ENCODE peak calls at places on chromosomes 11 and 22, in nine cellular contexts. One of them, this sample, is unnamed.

GRCh38 chr11:76803023-76803422 is 19.9 kb downstream of the TSKU start:
- DNase-seq in Panc1: no peak
- DNase-seq in HL-60: no peak
- DNase-seq in endothelial cell of umbilical vein: no peak
- DNase-seq in transverse colon: no peak
- DNase-seq in esophagus muscularis mucosa: peak
- DNase-seq in HepG2: no peak
- DNase-seq in stomach: no peak
- DNase-seq in HCT116: no peak
- DNase-seq in this sample: no peak

GRCh38 chr11:64023731-64024710 is 11.7 kb upstream of the FLRT1 start:
- DNase-seq in HepG2: no peak
- DNase-seq in HCT116: no peak
- DNase-seq in endothelial cell of umbilical vein: no peak
- DNase-seq in transverse colon: no peak
- DNase-seq in Panc1: no peak
- DNase-seq in esophagus muscularis mucosa: no peak
- DNase-seq in stomach: no peak
- DNase-seq in HL-60: no peak
- DNase-seq in this sample: no peak

GRCh38 chr22:20887375-20887774 is 28.6 kb downstream of the SNAP29 start:
- DNase-seq in endothelial cell of umbilical vein: no peak
- DNase-seq in Panc1: no peak
- DNase-seq in HepG2: no peak
- DNase-seq in HCT116: no peak
- DNase-seq in stomach: no peak
- DNase-seq in HL-60: no peak
- DNase-seq in esophagus muscularis mucosa: no peak
- DNase-seq in transverse colon: no peak
- DNase-seq in this sample: no peak

GRCh38 chr11:10450451-10451398 is 4.3 kb upstream of the AMPD3 start:
- DNase-seq in HL-60: no peak
- DNase-seq in endothelial cell of umbilical vein: no peak
- DNase-seq in HCT116: peak
- DNase-seq in Panc1: no peak
- DNase-seq in stomach: peak
- DNase-seq in esophagus muscularis mucosa: no peak
- DNase-seq in HepG2: peak
- DNase-seq in transverse colon: peak
- DNase-seq in this sample: no peak

GRCh38 chr11:119664063-119664572 is 64.9 kb downstream of the NECTIN1 start:
- DNase-seq in HepG2: peak
- DNase-seq in esophagus muscularis mucosa: no peak
- DNase-seq in stomach: peak
- DNase-seq in HL-60: no peak
- DNase-seq in endothelial cell of umbilical vein: no peak
- DNase-seq in transverse colon: no peak
- DNase-seq in HCT116: no peak
- DNase-seq in Panc1: no peak
- DNase-seq in this sample: no peak

GRCh38 chr11:107991868-107992414 is 16.8 kb upstream of the CUL5 start:
- DNase-seq in stomach: no peak
- DNase-seq in HL-60: no peak
- DNase-seq in Panc1: no peak
- DNase-seq in HepG2: no peak
- DNase-seq in endothelial cell of umbilical vein: no peak
- DNase-seq in transverse colon: no peak
- DNase-seq in HCT116: no peak
- DNase-seq in esophagus muscularis mucosa: no peak
- DNase-seq in this sample: no peak

GRCh38 chr22:28835630-28836189 is 35.3 kb upstream of the XBP1 start:
- DNase-seq in esophagus muscularis mucosa: no peak
- DNase-seq in stomach: no peak
- DNase-seq in Panc1: no peak
- DNase-seq in HepG2: no peak
- DNase-seq in endothelial cell of umbilical vein: no peak
- DNase-seq in HL-60: no peak
- DNase-seq in HCT116: no peak
- DNase-seq in transverse colon: no peak
- DNase-seq in this sample: no peak

GRCh38 chr11:78276311-78276710 is 87.6 kb downstream of the USP35 start:
- DNase-seq in HepG2: no peak
- DNase-seq in HL-60: no peak
- DNase-seq in Panc1: no peak
- DNase-seq in endothelial cell of umbilical vein: no peak
- DNase-seq in esophagus muscularis mucosa: no peak
- DNase-seq in stomach: no peak
- DNase-seq in HCT116: no peak
- DNase-seq in transverse colon: no peak
- DNase-seq in this sample: no peak

GRCh38 chr22:18968011-18968749 is 32.1 kb upstream of the PRODH start:
- DNase-seq in HCT116: no peak
- DNase-seq in HepG2: no peak
- DNase-seq in endothelial cell of umbilical vein: no peak
- DNase-seq in stomach: no peak
- DNase-seq in esophagus muscularis mucosa: no peak
- DNase-seq in Panc1: no peak
- DNase-seq in HL-60: no peak
- DNase-seq in transverse colon: no peak
- DNase-seq in this sample: no peak

GRCh38 chr11:128503231-128503991 is 83.9 kb downstream of the ETS1 start:
- DNase-seq in esophagus muscularis mucosa: no peak
- DNase-seq in Panc1: no peak
- DNase-seq in HCT116: no peak
- DNase-seq in stomach: no peak
- DNase-seq in HL-60: no peak
- DNase-seq in transverse colon: no peak
- DNase-seq in HepG2: no peak
- DNase-seq in endothelial cell of umbilical vein: peak
- DNase-seq in this sample: peak
- TF ChIP-seq POLR2AphosphoS5 in esophagus muscularis mucosa: no peak
- TF ChIP-seq POLR2AphosphoS5 in Panc1: no peak
- TF ChIP-seq POLR2AphosphoS5 in HCT116: no peak
- TF ChIP-seq POLR2AphosphoS5 in stomach: no peak
- TF ChIP-seq POLR2AphosphoS5 in HL-60: no peak
- TF ChIP-seq POLR2AphosphoS5 in transverse colon: no peak
- TF ChIP-seq POLR2AphosphoS5 in HepG2: no peak
- TF ChIP-seq POLR2AphosphoS5 in endothelial cell of umbilical vein: no peak
- TF ChIP-seq POLR2AphosphoS5 in this sample: no peak

GRCh38 chr11:46243796-46244109 is 33.7 kb upstream of the CREB3L1 start:
- DNase-seq in endothelial cell of umbilical vein: no peak
- DNase-seq in esophagus muscularis mucosa: no peak
- DNase-seq in stomach: no peak
- DNase-seq in Panc1: no peak
- DNase-seq in HL-60: no peak
- DNase-seq in HepG2: no peak
- DNase-seq in transverse colon: no peak
- DNase-seq in HCT116: no peak
- DNase-seq in this sample: peak

GRCh38 chr11:46240861-46241260 is 36.6 kb upstream of the CREB3L1 start:
- DNase-seq in esophagus muscularis mucosa: no peak
- DNase-seq in Panc1: no peak
- DNase-seq in endothelial cell of umbilical vein: no peak
- DNase-seq in HL-60: no peak
- DNase-seq in HCT116: no peak
- DNase-seq in HepG2: no peak
- DNase-seq in transverse colon: no peak
- DNase-seq in stomach: no peak
- DNase-seq in this sample: no peak

GRCh38 chr11:46240371-46240770 is 37.1 kb upstream of the CREB3L1 start:
- DNase-seq in stomach: no peak
- DNase-seq in endothelial cell of umbilical vein: no peak
- DNase-seq in transverse colon: no peak
- DNase-seq in HCT116: no peak
- DNase-seq in HL-60: no peak
- DNase-seq in HepG2: no peak
- DNase-seq in esophagus muscularis mucosa: no peak
- DNase-seq in Panc1: no peak
- DNase-seq in this sample: peak

GRCh38 chr11:46242462-46242960 is 35.0 kb upstream of the CREB3L1 start:
- DNase-seq in endothelial cell of umbilical vein: no peak
- DNase-seq in stomach: no peak
- DNase-seq in HepG2: no peak
- DNase-seq in HCT116: no peak
- DNase-seq in Panc1: no peak
- DNase-seq in HL-60: no peak
- DNase-seq in esophagus muscularis mucosa: no peak
- DNase-seq in transverse colon: no peak
- DNase-seq in this sample: peak

DNA sequence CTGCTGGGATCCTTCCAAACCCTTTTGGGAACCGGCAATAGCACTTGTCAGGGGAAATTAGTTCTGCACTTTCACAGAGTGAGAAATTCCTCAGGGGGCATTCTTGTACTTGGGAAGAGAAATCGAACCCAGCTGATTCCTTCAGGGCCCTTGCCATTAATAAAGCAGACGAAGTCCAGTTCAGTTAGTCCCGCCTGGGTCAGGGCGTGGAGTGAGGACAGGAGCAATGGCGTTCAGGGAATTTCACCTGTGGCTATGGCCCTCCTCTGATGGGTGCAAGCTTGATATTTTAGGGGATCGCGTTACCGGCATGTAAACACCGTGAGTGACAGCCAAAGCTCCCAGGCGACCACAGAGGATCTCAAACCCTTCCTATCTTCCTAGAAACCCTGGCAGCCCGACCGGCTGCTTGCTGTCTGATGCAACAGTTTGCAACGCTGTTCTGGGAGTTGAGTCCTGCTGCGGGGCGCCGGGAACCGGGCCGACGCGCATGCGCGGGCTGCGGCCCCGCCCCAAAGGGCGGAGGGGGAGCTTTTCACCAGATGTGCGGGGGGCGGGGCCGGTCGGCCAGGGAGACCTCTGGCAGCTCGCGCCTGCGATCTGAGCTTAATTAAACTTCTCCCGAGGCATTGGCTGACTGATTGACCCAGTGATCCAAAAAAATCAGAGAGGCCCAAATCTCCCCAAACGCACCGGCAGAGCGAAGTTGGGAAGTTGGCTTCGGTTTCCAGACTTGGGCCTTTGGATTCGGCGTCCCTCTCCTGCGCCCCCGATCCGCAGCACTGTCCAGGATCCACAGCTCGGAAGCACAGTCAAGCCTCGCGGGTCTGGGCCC is 34.3 kb upstream of the CREB3L1 start:
- DNase-seq in stomach: peak
- DNase-seq in endothelial cell of umbilical vein: peak
- DNase-seq in HCT116: peak
- DNase-seq in transverse colon: peak
- DNase-seq in Panc1: peak
- DNase-seq in HepG2: peak
- DNase-seq in esophagus muscularis mucosa: peak
- DNase-seq in HL-60: peak
- DNase-seq in this sample: peak
- TF ChIP-seq POLR2AphosphoS5 in stomach: peak
- TF ChIP-seq POLR2AphosphoS5 in endothelial cell of umbilical vein: peak
- TF ChIP-seq POLR2AphosphoS5 in HCT116: peak
- TF ChIP-seq POLR2AphosphoS5 in transverse colon: peak
- TF ChIP-seq POLR2AphosphoS5 in Panc1: peak
- TF ChIP-seq POLR2AphosphoS5 in HepG2: peak
- TF ChIP-seq POLR2AphosphoS5 in esophagus muscularis mucosa: peak
- TF ChIP-seq POLR2AphosphoS5 in HL-60: peak
- TF ChIP-seq POLR2AphosphoS5 in this sample: peak

GRCh38 chr11:117232022-117232878 is at the start of the genes PCSK7 and RNF214:
- DNase-seq in stomach: peak
- DNase-seq in HL-60: peak
- DNase-seq in HCT116: no peak
- DNase-seq in transverse colon: peak
- DNase-seq in Panc1: peak
- DNase-seq in HepG2: peak
- DNase-seq in endothelial cell of umbilical vein: peak
- DNase-seq in esophagus muscularis mucosa: peak
- DNase-seq in this sample: no peak
- TF ChIP-seq POLR2AphosphoS5 in stomach: peak
- TF ChIP-seq POLR2AphosphoS5 in HL-60: peak
- TF ChIP-seq POLR2AphosphoS5 in HCT116: peak
- TF ChIP-seq POLR2AphosphoS5 in transverse colon: peak
- TF ChIP-seq POLR2AphosphoS5 in Panc1: peak
- TF ChIP-seq POLR2AphosphoS5 in HepG2: no peak
- TF ChIP-seq POLR2AphosphoS5 in endothelial cell of umbilical vein: peak
- TF ChIP-seq POLR2AphosphoS5 in esophagus muscularis mucosa: peak
- TF ChIP-seq POLR2AphosphoS5 in this sample: peak

GRCh38 chr11:134152692-134153091 is 71.1 kb downstream of the NCAPD3 start:
- DNase-seq in stomach: no peak
- DNase-seq in transverse colon: no peak
- DNase-seq in HL-60: no peak
- DNase-seq in Panc1: no peak
- DNase-seq in endothelial cell of umbilical vein: no peak
- DNase-seq in esophagus muscularis mucosa: no peak
- DNase-seq in HepG2: no peak
- DNase-seq in HCT116: no peak
- DNase-seq in this sample: no peak

GRCh38 chr11:134153147-134153905 is 70.4 kb downstream of the NCAPD3 start:
- DNase-seq in transverse colon: no peak
- DNase-seq in HL-60: no peak
- DNase-seq in Panc1: no peak
- DNase-seq in HCT116: no peak
- DNase-seq in endothelial cell of umbilical vein: no peak
- DNase-seq in stomach: no peak
- DNase-seq in HepG2: no peak
- DNase-seq in esophagus muscularis mucosa: no peak
- DNase-seq in this sample: no peak

GRCh38 chr11:134151083-134151747 is 72.6 kb downstream of the NCAPD3 start:
- DNase-seq in endothelial cell of umbilical vein: no peak
- DNase-seq in HepG2: no peak
- DNase-seq in HCT116: no peak
- DNase-seq in transverse colon: no peak
- DNase-seq in Panc1: no peak
- DNase-seq in stomach: no peak
- DNase-seq in esophagus muscularis mucosa: no peak
- DNase-seq in HL-60: no peak
- DNase-seq in this sample: no peak

GRCh38 chr11:134149371-134149770 is 74.4 kb downstream of the NCAPD3 start:
- DNase-seq in HepG2: no peak
- DNase-seq in stomach: no peak
- DNase-seq in Panc1: no peak
- DNase-seq in esophagus muscularis mucosa: no peak
- DNase-seq in HL-60: no peak
- DNase-seq in endothelial cell of umbilical vein: no peak
- DNase-seq in HCT116: no peak
- DNase-seq in transverse colon: no peak
- DNase-seq in this sample: no peak

DNA sequence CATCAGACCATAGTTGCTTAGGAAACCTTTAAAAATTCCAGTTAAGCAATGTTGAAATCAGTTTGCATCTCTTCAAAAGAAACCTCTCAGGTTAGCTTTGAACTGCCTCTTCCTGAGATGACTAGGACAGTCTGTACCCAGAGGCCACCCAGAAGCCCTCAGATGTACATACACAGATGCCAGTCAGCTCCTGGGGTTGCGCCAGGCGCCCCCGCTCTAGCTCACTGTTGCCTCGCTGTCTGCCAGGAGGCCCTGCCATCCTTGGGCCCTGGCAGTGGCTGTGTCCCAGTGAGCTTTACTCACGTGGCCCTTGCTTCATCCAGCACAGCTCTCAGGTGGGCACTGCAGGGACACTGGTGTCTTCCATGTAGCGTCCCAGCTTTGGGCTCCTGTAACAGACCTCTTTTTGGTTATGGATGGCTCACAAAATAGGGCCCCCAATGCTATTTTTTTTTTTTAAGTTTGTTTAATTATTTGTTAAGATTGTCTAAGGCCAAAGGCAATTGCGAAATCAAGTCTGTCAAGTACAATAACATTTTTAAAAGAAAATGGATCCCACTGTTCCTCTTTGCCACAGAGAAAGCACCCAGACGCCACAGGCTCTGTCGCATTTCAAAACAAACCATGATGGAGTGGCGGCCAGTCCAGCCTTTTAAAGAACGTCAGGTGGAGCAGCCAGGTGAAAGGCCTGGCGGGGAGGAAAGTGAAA is 73.4 kb downstream of the NCAPD3 start:
- DNase-seq in stomach: no peak
- DNase-seq in esophagus muscularis mucosa: no peak
- DNase-seq in HCT116: no peak
- DNase-seq in Panc1: no peak
- DNase-seq in endothelial cell of umbilical vein: no peak
- DNase-seq in transverse colon: peak
- DNase-seq in HL-60: no peak
- DNase-seq in HepG2: no peak
- DNase-seq in this sample: no peak
- TF ChIP-seq POLR2AphosphoS5 in stomach: no peak
- TF ChIP-seq POLR2AphosphoS5 in esophagus muscularis mucosa: peak
- TF ChIP-seq POLR2AphosphoS5 in HCT116: no peak
- TF ChIP-seq POLR2AphosphoS5 in Panc1: no peak
- TF ChIP-seq POLR2AphosphoS5 in endothelial cell of umbilical vein: no peak
- TF ChIP-seq POLR2AphosphoS5 in transverse colon: no peak
- TF ChIP-seq POLR2AphosphoS5 in HL-60: no peak
- TF ChIP-seq POLR2AphosphoS5 in HepG2: no peak
- TF ChIP-seq POLR2AphosphoS5 in this sample: no peak